ENCODE peak calls at places on chromosomes 16 and 17, in six cellular contexts. A, O, M, W, K and Y are unnamed samples.

GRCh38 chr16:74995986-74996385 is 2.8 kb upstream of the ZNRF1 start:
- DNase-seq in A (no peak), O (no peak), M (no peak), W (no peak), K (no peak), Y (no peak)

GRCh38 chr16:57807968-57808528 is 5.8 kb upstream of the KIFC3 start:
- DNase-seq in A (peak; percentile 94), O (peak; percentile 87), M (peak; percentile 87), W (peak; percentile 88), K (peak; percentile 68), Y (no peak)

GRCh38 chr17:17726721-17727060 is 45.4 kb downstream of the RAI1 start:
- DNase-seq in A (no peak), O (no peak), M (no peak), W (no peak), K (no peak), Y (no peak)

GRCh38 chr16:75566040-75566888 is at the start of gene GABARAPL2:
- DNase-seq in A (peak; percentile 85), O (peak; percentile 90), M (no peak), W (peak; percentile 78), K (peak; percentile 96), Y (peak; percentile 60)

GRCh38 chr17:67800495-67800928 is 24.8 kb upstream of the BPTF start:
- DNase-seq in A (peak; percentile 84), O (peak; percentile 85), M (peak; percentile 53), W (no peak), K (peak; percentile 80), Y (peak; percentile 71)

GRCh38 chr17:80732268-80732667 is 187.6 kb downstream of the RPTOR start:
- DNase-seq in A (no peak), O (no peak), M (peak; percentile 44), W (no peak), K (no peak), Y (no peak)

GRCh38 chr17:80254396-80255241 is 6.0 kb upstream of the RNF213 start:
- DNase-seq in A (peak; percentile 49), O (peak; percentile 70), M (peak; percentile 51), W (no peak), K (no peak), Y (peak; percentile 80)

GRCh38 chr16:50281391-50282009 is 15.1 kb downstream of the ADCY7 start:
- DNase-seq in A (no peak), O (no peak), M (no peak), W (no peak), K (no peak), Y (no peak)

GRCh38 chr16:88831838-88832237 is 20.1 kb upstream of the APRT start:
- DNase-seq in A (no peak), O (no peak), M (no peak), W (no peak), K (no peak), Y (no peak)

GRCh38 chr17:16439867-16440351 is 24.5 kb downstream of the TRPV2 start:
- DNase-seq in A (peak; percentile 60), O (no peak), M (no peak), W (no peak), K (no peak), Y (no peak)

GRCh38 chr16:68948230-68948910 is 105.0 kb downstream of the TANGO6 start:
- DNase-seq in A (no peak), O (no peak), M (no peak), W (no peak), K (no peak), Y (no peak)

GRCh38 chr16:14682121-14682520 is 12.0 kb downstream of the PLA2G10 start:
- DNase-seq in A (no peak), O (no peak), M (no peak), W (no peak), K (no peak), Y (no peak)

GRCh38 chr17:21460358-21460757 is 84.2 kb downstream of the KCNJ12 start:
- DNase-seq in A (no peak), O (no peak), M (peak; percentile 12), W (no peak), K (no peak), Y (no peak)

GRCh38 chr17:35726609-35727460 is 4.6 kb upstream of the RASL10B start:
- DNase-seq in A (peak; percentile 66), O (peak; percentile 50), M (peak; percentile 76), W (no peak), K (peak; percentile 89), Y (no peak)

GRCh38 chr17:12644623-12645022 is 21.1 kb upstream of the MYOCD start:
- DNase-seq in A (no peak), O (no peak), M (no peak), W (no peak), K (no peak), Y (no peak)

GRCh38 chr17:74431568-74432483 is at the start of gene GPRC5C:
- DNase-seq in A (peak; percentile 95), O (peak; percentile 92), M (no peak), W (peak; percentile 89), K (peak; percentile 77), Y (no peak)

GRCh38 chr17:68792042-68792685 is 163.0 kb downstream of the ABCA8 start:
- DNase-seq in A (no peak), O (no peak), M (peak; percentile 18), W (no peak), K (no peak), Y (no peak)

GRCh38 chr16:85291302-85292148 is 179.3 kb upstream of the CIBAR2 start:
- DNase-seq in A (no peak), O (peak; percentile 68), M (no peak), W (no peak), K (no peak), Y (no peak)

GRCh38 chr17:57294629-57295501 is 38.5 kb downstream of the MSI2 start:
- DNase-seq in A (no peak), O (no peak), M (no peak), W (no peak), K (no peak), Y (no peak)

DNA sequence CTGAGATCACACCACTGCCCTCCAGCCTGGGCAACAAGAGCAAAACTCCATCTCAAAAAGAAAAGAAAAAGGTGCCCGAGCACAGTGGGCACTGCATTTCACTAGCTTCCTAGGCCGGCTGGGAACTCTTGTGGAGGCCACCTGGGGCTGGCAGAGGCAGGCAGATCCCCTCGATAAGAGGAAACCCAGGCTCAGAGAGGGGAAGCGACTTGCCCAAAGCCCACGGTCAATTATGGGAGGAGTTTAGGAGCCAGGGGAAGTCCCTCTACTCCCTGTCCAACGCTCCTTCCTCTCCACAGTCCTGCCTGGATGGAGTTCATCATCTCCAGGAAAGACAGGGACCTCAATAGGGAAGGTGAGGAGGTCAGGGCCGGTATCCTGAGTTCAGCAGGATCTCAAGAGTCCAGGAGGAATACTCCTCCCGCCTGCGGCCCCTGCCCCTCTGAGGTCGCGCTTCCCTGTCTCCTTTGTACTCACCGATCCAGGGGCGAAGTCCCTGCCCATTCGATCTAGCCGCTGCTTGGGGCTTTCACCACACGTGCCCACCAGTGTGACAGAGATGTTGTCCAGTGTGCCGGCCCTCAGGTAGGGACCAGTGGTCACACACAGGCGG is 841 bp downstream of the ALOXE3 start:
- DNase-seq in A (no peak), O (no peak), M (no peak), W (no peak), K (no peak), Y (no peak)
- H3K4me3 ChIP-seq in A (no peak overlapping the region), O (no peak overlapping the region), M (peak overlapping the region; percentile 58), W (peak overlapping the region; percentile 46), K (peak overlapping the region; percentile 64), Y (peak overlapping the region; percentile 58)

GRCh38 chr17:60127068-60128064 is 22.4 kb upstream of the CA4 start:
- DNase-seq in A (no peak), O (no peak), M (no peak), W (no peak), K (no peak), Y (no peak)
- TF ChIP-seq CTCF in A (no peak), O (no peak), M (no peak), W (no peak), K (no peak), Y (no peak)

GRCh38 chr17:39150104-39150634 is 1.3 kb downstream of the PLXDC1 start:
- DNase-seq in A (no peak), O (no peak), M (no peak), W (no peak), K (no peak), Y (no peak)

GRCh38 chr17:39150795-39151679 is at the start of gene PLXDC1:
- DNase-seq in A (no peak), O (no peak), M (no peak), W (no peak), K (peak; percentile 54), Y (no peak)

GRCh38 chr17:39153541-39154111 is 2.2 kb upstream of the PLXDC1 start:
- DNase-seq in A (peak; percentile 87), O (peak; percentile 94), M (peak; percentile 75), W (no peak), K (peak; percentile 80), Y (peak; percentile 49)

GRCh38 chr17:39152134-39152884 is 872 bp upstream of the PLXDC1 start:
- DNase-seq in A (no peak), O (peak; percentile 16), M (no peak), W (no peak), K (peak; percentile 56), Y (no peak)

GRCh38 chr17:39151680-39152058 is 232 bp upstream of the PLXDC1 start:
- DNase-seq in A (no peak), O (no peak), M (no peak), W (no peak), K (no peak), Y (no peak)
- H3K4me3 ChIP-seq in A (no peak overlapping the region), O (peak overlapping the region; percentile 6), M (peak overlapping the region; percentile 14), W (peak overlapping the region; percentile 11), K (peak overlapping the region; percentile 95), Y (no peak overlapping the region)

DNA sequence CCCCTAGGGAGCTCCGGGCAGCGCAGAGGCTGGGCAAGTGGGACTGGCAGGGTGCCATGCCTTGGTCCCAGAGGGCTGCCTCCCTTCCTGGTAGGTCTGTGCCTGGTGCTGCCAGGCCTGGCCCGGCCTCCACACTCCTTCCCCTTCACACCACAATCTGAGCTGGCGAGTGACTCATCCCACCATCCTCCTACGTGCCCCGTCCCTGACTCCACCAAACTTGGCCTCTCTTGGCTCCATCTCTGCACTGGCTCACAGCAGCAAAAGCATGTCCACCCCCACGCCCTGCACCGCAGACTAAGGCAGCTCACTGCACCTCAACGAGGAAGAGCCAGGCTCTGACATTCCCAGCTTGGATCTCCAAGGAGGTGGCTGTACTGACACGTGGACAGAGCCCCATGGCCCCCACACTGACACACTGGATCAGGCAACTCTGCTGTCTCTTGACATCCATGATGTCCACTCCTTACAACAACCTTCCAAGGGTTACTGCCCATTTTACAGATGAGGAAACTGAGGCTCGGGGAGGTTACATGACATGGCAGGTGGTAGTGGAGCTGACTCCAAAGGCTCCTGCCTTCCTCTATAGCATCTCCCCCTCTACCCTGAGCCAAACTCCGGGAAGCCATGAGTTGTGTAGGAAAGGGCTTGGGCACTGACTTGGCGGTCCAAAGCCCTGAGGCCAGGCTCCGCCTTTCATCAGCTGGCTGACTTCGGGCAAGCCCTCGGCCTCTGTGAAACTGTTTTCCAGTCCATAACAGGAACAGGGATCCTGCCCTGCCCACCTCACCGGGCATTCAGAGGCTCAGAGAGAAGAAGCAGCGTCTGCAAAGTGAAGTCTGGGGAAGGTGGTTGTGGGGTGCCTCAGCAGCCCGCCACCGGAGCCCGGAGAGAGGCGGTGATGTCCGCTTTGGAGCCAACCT is 20.1 kb upstream of the KRT19 start:
- DNase-seq in A (peak; percentile 46), O (peak; percentile 68), M (peak; percentile 73), W (peak; percentile 98), K (no peak), Y (no peak)
- TF ChIP-seq CTCF in A (no peak), O (no peak), M (no peak), W (no peak), K (no peak), Y (no peak)

GRCh38 chr17:51445934-51446333 is 185.6 kb downstream of the UTP18 start:
- DNase-seq in A (no peak), O (no peak), M (no peak), W (no peak), K (no peak), Y (no peak)
- H3K4me3 ChIP-seq in A (no peak overlapping the region), O (no peak overlapping the region), M (no peak overlapping the region), W (no peak overlapping the region), K (no peak overlapping the region), Y (no peak overlapping the region)